ENCODE peak calls at places on chromosome 17, in eight cellular contexts. K is kidney epithelial cell, W is GM04504, A is NCI-H1436, C is HEK293T, X is PC-3, G is NCI-H1105, M is GM12864. B is an unnamed sample.

GRCh38 chr17:9098242-9098641 is 76.9 kb downstream of the NTN1 start:
- DNase-seq in K (no peak), W (no peak), A (no peak), C (no peak), X (no peak), G (no peak), M (no peak), B (no peak)

GRCh38 chr17:62800580-62800979 is 7.5 kb downstream of the MARCHF10 start:
- DNase-seq in K (no peak), W (no peak), A (no peak), C (no peak), X (peak; percentile 96), G (no peak), M (no peak), B (peak; percentile 41)

GRCh38 chr17:76672270-76672851 is 28.8 kb upstream of the ST6GALNAC1 start:
- DNase-seq in K (no peak), W (no peak), A (no peak), C (peak; percentile 6), X (peak; percentile 36), G (no peak), M (no peak), B (no peak)

GRCh38 chr17:45430738-45431530 is 1.7 kb downstream of the ARHGAP27 start:
- DNase-seq in K (no peak), W (no peak), A (no peak), C (no peak), X (peak; percentile 87), G (no peak), M (no peak), B (no peak)

GRCh38 chr17:48835971-48836370 is 5.1 kb downstream of the CALCOCO2 start:
- DNase-seq in K (no peak), W (no peak), A (no peak), C (no peak), X (peak; percentile 23), G (no peak), M (no peak), B (no peak)

GRCh38 chr17:37791434-37791833 is 46.6 kb upstream of the HNF1B start:
- DNase-seq in K (peak; percentile 71), W (peak; percentile 50), A (no peak), C (peak; percentile 27), X (peak; percentile 24), G (no peak), M (peak; percentile 57), B (peak; percentile 11)

GRCh38 chr17:58184308-58184985 is 8.1 kb upstream of the EPX start:
- DNase-seq in K (peak; percentile 16), W (no peak), A (no peak), C (peak; percentile 22), X (peak; percentile 81), G (no peak), M (no peak), B (no peak)

GRCh38 chr17:66715076-66715675 is 119.7 kb upstream of the CACNG5 start:
- DNase-seq in K (no peak), W (no peak), A (no peak), C (no peak), X (no peak), G (no peak), M (no peak), B (no peak)

GRCh38 chr17:4317648-4318047 is 48.8 kb downstream of the UBE2G1 start:
- DNase-seq in K (no peak), W (no peak), A (no peak), C (no peak), X (no peak), G (no peak), M (no peak), B (no peak)

GRCh38 chr17:16919663-16920627 is 52.0 kb downstream of the TNFRSF13B start:
- DNase-seq in K (no peak), W (no peak), A (no peak), C (peak; percentile 32), X (no peak), G (no peak), M (no peak), B (no peak)

GRCh38 chr17:57260325-57261083 is 4.2 kb downstream of the MSI2 start:
- DNase-seq in K (no peak), W (no peak), A (peak; percentile 31), C (no peak), X (no peak), G (no peak), M (no peak), B (no peak)

GRCh38 chr17:58088624-58089023 is 5.4 kb downstream of the DYNLL2 start:
- DNase-seq in K (no peak), W (no peak), A (no peak), C (no peak), X (no peak), G (no peak), M (no peak), B (no peak)

GRCh38 chr17:4232168-4232813 is 31.5 kb downstream of the ANKFY1 start:
- DNase-seq in K (no peak), W (peak; percentile 38), A (no peak), C (no peak), X (no peak), G (peak; percentile 15), M (no peak), B (no peak)

GRCh38 chr17:6574689-6575595 is 18.6 kb upstream of the PITPNM3 start:
- DNase-seq in K (peak; percentile 19), W (peak; percentile 22), A (no peak), C (no peak), X (no peak), G (no peak), M (peak; percentile 33), B (no peak)

GRCh38 chr17:82384730-82385429 is 13.3 kb downstream of the UTS2R start:
- DNase-seq in K (no peak), W (no peak), A (peak; percentile 57), C (no peak), X (peak; percentile 81), G (peak; percentile 75), M (no peak), B (peak; percentile 86)

GRCh38 chr17:57549468-57549867 is 195.6 kb downstream of the CCDC182 start:
- DNase-seq in K (no peak), W (no peak), A (no peak), C (no peak), X (no peak), G (no peak), M (no peak), B (no peak)

GRCh38 chr17:37507108-37507507 is 17.4 kb downstream of the DUSP14 start:
- DNase-seq in K (no peak), W (no peak), A (no peak), C (no peak), X (no peak), G (no peak), M (no peak), B (no peak)

GRCh38 chr17:65474658-65475057 is 86.8 kb downstream of the AXIN2 start:
- DNase-seq in K (no peak), W (no peak), A (no peak), C (no peak), X (no peak), G (no peak), M (no peak), B (no peak)

GRCh38 chr17:68357886-68358285 is 66.6 kb downstream of the ARSG start:
- DNase-seq in K (no peak), W (no peak), A (no peak), C (no peak), X (no peak), G (no peak), M (no peak), B (no peak)

GRCh38 chr17:43940630-43941029 is 1.6 kb downstream of the PPY start:
- DNase-seq in K (no peak), W (no peak), A (peak; percentile 42), C (peak; percentile 61), X (peak; percentile 60), G (peak; percentile 1), M (no peak), B (no peak)

GRCh38 chr17:40561871-40562611 is 3.2 kb downstream of the CCR7 start:
- DNase-seq in K (no peak), W (no peak), A (no peak), C (no peak), X (no peak), G (no peak), M (peak; percentile 72), B (no peak)

GRCh38 chr17:36888236-36888957 is 48.9 kb upstream of the LHX1 start:
- DNase-seq in K (no peak), W (no peak), A (peak; percentile 92), C (no peak), X (no peak), G (peak; percentile 75), M (no peak), B (peak; percentile 64)

GRCh38 chr17:40772101-40772500 is at the start of gene KRT26:
- DNase-seq in K (no peak), W (no peak), A (no peak), C (no peak), X (no peak), G (no peak), M (no peak), B (no peak)

GRCh38 chr17:29143894-29144293 is 36.3 kb downstream of the MYO18A start:
- DNase-seq in K (no peak), W (no peak), A (no peak), C (peak; percentile 19), X (peak; percentile 37), G (peak; percentile 0), M (no peak), B (no peak)

GRCh38 chr17:49224198-49224996 is 6.2 kb downstream of the PHOSPHO1 start:
- DNase-seq in K (no peak), W (no peak), A (no peak), C (no peak), X (no peak), G (peak; percentile 39), M (no peak), B (peak; percentile 36)

GRCh38 chr17:64028874-64029464 is 8.5 kb upstream of the ICAM2 start:
- DNase-seq in K (no peak), W (peak; percentile 22), A (peak; percentile 61), C (peak; percentile 71), X (peak; percentile 85), G (peak; percentile 14), M (peak; percentile 52), B (peak; percentile 61)